ENCODE peak calls at places on chromosomes 3 and 15, in four cellular contexts. One of them, this sample, is unnamed.

GRCh38 chr15:73899197-73900128 is 26.1 kb downstream of the TBC1D21 start:
- DNase-seq in HepG2: no peak
- DNase-seq in A549: no peak
- DNase-seq in K562: no peak
- DNase-seq in this sample: no peak

GRCh38 chr3:133303430-133303829 is 96.4 kb upstream of the BFSP2 start:
- DNase-seq in K562: no peak
- DNase-seq in A549: no peak
- DNase-seq in HepG2: no peak
- DNase-seq in this sample: no peak

GRCh38 chr3:44509393-44509921 is 32.0 kb upstream of the ZNF445 start:
- DNase-seq in A549: peak
- DNase-seq in K562: peak
- DNase-seq in HepG2: no peak
- DNase-seq in this sample: no peak

GRCh38 chr15:25600751-25601150 is 161.9 kb upstream of the UBE3A start:
- DNase-seq in K562: no peak
- DNase-seq in A549: no peak
- DNase-seq in HepG2: no peak
- DNase-seq in this sample: no peak

GRCh38 chr3:88678747-88679146 is 428.7 kb upstream of the EPHA3 start:
- DNase-seq in K562: no peak
- DNase-seq in A549: no peak
- DNase-seq in HepG2: no peak
- DNase-seq in this sample: no peak

GRCh38 chr15:98077186-98077585 is 116.7 kb downstream of the ARRDC4 start:
- DNase-seq in A549: no peak
- DNase-seq in K562: peak
- DNase-seq in HepG2: no peak
- DNase-seq in this sample: no peak

GRCh38 chr15:88981244-88982215 is 68.4 kb upstream of the MFGE8 start:
- DNase-seq in A549: peak
- DNase-seq in HepG2: no peak
- DNase-seq in K562: no peak
- DNase-seq in this sample: no peak

GRCh38 chr3:195881276-195881988 is 26.9 kb downstream of the TNK2 start:
- DNase-seq in K562: no peak
- DNase-seq in HepG2: no peak
- DNase-seq in A549: no peak
- DNase-seq in this sample: no peak

GRCh38 chr3:77096966-77097890 is 57.3 kb downstream of the ROBO2 start:
- DNase-seq in A549: no peak
- DNase-seq in K562: peak
- DNase-seq in HepG2: no peak
- DNase-seq in this sample: no peak

GRCh38 chr15:77836901-77837648 is 204.4 kb upstream of the LINGO1 start:
- DNase-seq in K562: no peak
- DNase-seq in HepG2: no peak
- DNase-seq in A549: no peak
- DNase-seq in this sample: no peak

GRCh38 chr15:77836116-77836798 is 203.5 kb upstream of the LINGO1 start:
- DNase-seq in A549: peak
- DNase-seq in K562: no peak
- DNase-seq in HepG2: no peak
- DNase-seq in this sample: no peak

GRCh38 chr15:77838061-77838460 is 205.3 kb upstream of the LINGO1 start:
- DNase-seq in K562: no peak
- DNase-seq in A549: no peak
- DNase-seq in HepG2: no peak
- DNase-seq in this sample: no peak

GRCh38 chr15:77838595-77838994 is 205.9 kb upstream of the LINGO1 start:
- DNase-seq in HepG2: no peak
- DNase-seq in A549: no peak
- DNase-seq in K562: no peak
- DNase-seq in this sample: no peak

GRCh38 chr15:77837649-77838025 is 204.9 kb upstream of the LINGO1 start:
- DNase-seq in A549: no peak
- DNase-seq in K562: no peak
- DNase-seq in HepG2: no peak
- DNase-seq in this sample: no peak
- TF ChIP-seq CHD4 in A549: no peak
- TF ChIP-seq CHD4 in K562: no peak
- TF ChIP-seq CHD4 in HepG2: no peak
- TF ChIP-seq CHD4 in this sample: no peak

GRCh38 chr3:151404316-151404715 is 19.8 kb upstream of the P2RY12 start:
- DNase-seq in K562: no peak
- DNase-seq in A549: no peak
- DNase-seq in HepG2: no peak
- DNase-seq in this sample: no peak
- TF ChIP-seq CHD4 in K562: no peak
- TF ChIP-seq CHD4 in A549: no peak
- TF ChIP-seq CHD4 in HepG2: no peak
- TF ChIP-seq CHD4 in this sample: no peak

GRCh38 chr3:46854543-46854942 is 8.7 kb downstream of the MYL3 start:
- DNase-seq in A549: no peak
- DNase-seq in K562: no peak
- DNase-seq in HepG2: no peak
- DNase-seq in this sample: no peak

GRCh38 chr3:46858456-46858855 is 4.8 kb downstream of the MYL3 start:
- DNase-seq in K562: no peak
- DNase-seq in HepG2: no peak
- DNase-seq in A549: no peak
- DNase-seq in this sample: no peak

GRCh38 chr3:46858996-46859710 is 4.1 kb downstream of the MYL3 start:
- DNase-seq in HepG2: no peak
- DNase-seq in K562: no peak
- DNase-seq in A549: no peak
- DNase-seq in this sample: no peak

GRCh38 chr3:46857485-46858341 is 5.5 kb downstream of the MYL3 start:
- DNase-seq in A549: no peak
- DNase-seq in HepG2: no peak
- DNase-seq in K562: no peak
- DNase-seq in this sample: no peak

GRCh38 chr3:46856576-46857471 is 6.4 kb downstream of the MYL3 start:
- DNase-seq in HepG2: no peak
- DNase-seq in K562: no peak
- DNase-seq in A549: no peak
- DNase-seq in this sample: no peak
- TF ChIP-seq CHD4 in HepG2: no peak
- TF ChIP-seq CHD4 in K562: no peak
- TF ChIP-seq CHD4 in A549: no peak
- TF ChIP-seq CHD4 in this sample: no peak

GRCh38 chr3:72601049-72601448 is 247.2 kb downstream of the SHQ1 start:
- DNase-seq in K562: no peak
- DNase-seq in HepG2: no peak
- DNase-seq in A549: no peak
- DNase-seq in this sample: no peak
- TF ChIP-seq CHD4 in K562: no peak
- TF ChIP-seq CHD4 in HepG2: no peak
- TF ChIP-seq CHD4 in A549: no peak
- TF ChIP-seq CHD4 in this sample: no peak

GRCh38 chr3:147162743-147163142 is 243.6 kb downstream of the ZIC4 start:
- DNase-seq in HepG2: no peak
- DNase-seq in K562: no peak
- DNase-seq in A549: no peak
- DNase-seq in this sample: no peak

GRCh38 chr3:147153830-147154539 is 252.4 kb downstream of the ZIC4 start:
- DNase-seq in A549: no peak
- DNase-seq in K562: no peak
- DNase-seq in HepG2: no peak
- DNase-seq in this sample: no peak

GRCh38 chr3:147159141-147159540 is 247.2 kb downstream of the ZIC4 start:
- DNase-seq in A549: no peak
- DNase-seq in K562: no peak
- DNase-seq in HepG2: no peak
- DNase-seq in this sample: no peak

GRCh38 chr3:147161833-147162232 is 244.5 kb downstream of the ZIC4 start:
- DNase-seq in A549: no peak
- DNase-seq in K562: no peak
- DNase-seq in HepG2: no peak
- DNase-seq in this sample: no peak

GRCh38 chr3:147157629-147158028 is 248.7 kb downstream of the ZIC4 start:
- DNase-seq in K562: no peak
- DNase-seq in A549: no peak
- DNase-seq in HepG2: no peak
- DNase-seq in this sample: no peak
- TF ChIP-seq CHD4 in K562: no peak
- TF ChIP-seq CHD4 in A549: no peak
- TF ChIP-seq CHD4 in HepG2: no peak
- TF ChIP-seq CHD4 in this sample: no peak

GRCh38 chr15:70795311-70795665 is 31.9 kb upstream of the UACA start:
- DNase-seq in K562: no peak
- DNase-seq in A549: peak
- DNase-seq in HepG2: peak
- DNase-seq in this sample: no peak
- TF ChIP-seq CHD4 in K562: no peak
- TF ChIP-seq CHD4 in A549: no peak
- TF ChIP-seq CHD4 in HepG2: no peak
- TF ChIP-seq CHD4 in this sample: no peak

DNA sequence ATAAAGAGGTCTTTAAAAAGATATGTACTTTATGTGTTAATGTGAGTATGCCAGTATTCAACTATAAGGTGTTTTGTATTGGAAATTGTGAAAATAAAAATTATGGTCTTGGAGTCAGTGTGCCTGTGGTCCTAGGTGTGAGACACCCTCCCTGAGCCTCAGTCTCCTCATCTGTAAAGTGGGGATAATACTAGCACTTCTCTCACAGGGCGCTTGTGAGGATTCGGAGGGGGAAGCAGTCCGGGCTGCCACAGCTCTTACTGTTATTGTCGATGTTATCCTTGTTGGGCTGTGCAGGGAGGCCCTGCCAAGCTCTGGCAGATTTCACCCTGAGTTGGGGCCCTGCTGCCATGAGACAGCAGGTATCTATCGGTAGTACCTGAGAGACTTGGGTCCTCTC is 26.7 kb upstream of the FBLN2 start:
- DNase-seq in HepG2: no peak
- DNase-seq in A549: no peak
- DNase-seq in K562: no peak
- DNase-seq in this sample: no peak
- TF ChIP-seq CHD4 in HepG2: no peak
- TF ChIP-seq CHD4 in A549: no peak
- TF ChIP-seq CHD4 in K562: no peak
- TF ChIP-seq CHD4 in this sample: no peak

DNA sequence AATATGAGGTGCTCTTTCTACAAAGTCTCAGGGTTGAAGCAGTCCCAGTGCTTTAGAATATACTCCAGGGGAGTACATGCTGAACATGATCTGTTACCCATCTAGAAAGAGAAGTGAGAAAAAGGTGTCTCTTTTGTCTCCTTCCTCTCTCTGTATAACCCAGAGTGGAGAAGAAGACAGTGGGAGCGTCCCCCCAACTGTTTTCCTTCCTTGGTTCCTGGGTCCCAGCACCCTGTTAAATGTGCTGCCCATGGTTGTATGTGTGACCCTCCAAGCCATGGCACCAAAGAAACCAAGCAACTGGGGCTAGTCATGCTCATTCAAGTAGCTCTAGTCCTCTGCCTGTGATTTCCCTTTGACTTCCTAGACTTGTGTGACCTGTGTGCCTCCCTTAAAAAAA is 683.7 kb downstream of the TBL1XR1 start:
- DNase-seq in K562: no peak
- DNase-seq in HepG2: no peak
- DNase-seq in A549: no peak
- DNase-seq in this sample: no peak
- TF ChIP-seq CHD4 in K562: no peak
- TF ChIP-seq CHD4 in HepG2: no peak
- TF ChIP-seq CHD4 in A549: no peak
- TF ChIP-seq CHD4 in this sample: no peak

DNA sequence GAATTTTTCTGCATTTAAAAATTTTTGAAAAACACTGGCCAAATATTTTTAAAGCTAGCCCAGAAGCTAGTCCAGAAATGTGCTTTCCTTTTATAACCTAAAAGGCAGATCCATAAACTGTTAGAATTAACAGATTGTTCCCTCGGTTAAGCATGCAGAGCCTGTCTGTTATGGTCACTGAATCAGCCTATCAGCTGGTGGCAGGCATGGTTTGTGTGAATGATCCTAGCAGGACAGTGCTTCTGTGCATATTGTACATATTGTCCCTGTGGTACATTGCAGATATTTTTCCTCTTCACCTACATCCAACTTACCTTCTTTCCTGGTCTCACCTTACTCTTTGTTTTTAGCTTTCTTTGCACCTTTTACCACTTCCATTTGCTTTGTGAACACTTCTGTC is 53.3 kb downstream of the RARB start:
- DNase-seq in A549: no peak
- DNase-seq in HepG2: no peak
- DNase-seq in K562: no peak
- DNase-seq in this sample: no peak
- TF ChIP-seq CHD4 in A549: no peak
- TF ChIP-seq CHD4 in HepG2: no peak
- TF ChIP-seq CHD4 in K562: no peak
- TF ChIP-seq CHD4 in this sample: no peak

This sample was measured in GM12878.